ENCODE peak calls at places on chromosomes 12 and 14, in seven cellular contexts. I is CD8-positive, alpha-beta T cell; N is body of pancreas; Z is HCT116; T is OCI-LY7; O is mesothelial cell of epicardium; G is astrocyte of the spinal cord. C is an unnamed sample.

GRCh38 chr12:87870061-87870460 is 159.1 kb downstream of the C12orf50 start:
- DNase-seq in G (no peak), T (no peak), I (no peak), N (no peak), O (no peak), Z (no peak), C (no peak)

GRCh38 chr14:55336691-55337090 is 65.5 kb downstream of the FBXO34 start:
- DNase-seq in O (no peak), T (no peak), I (no peak), G (no peak), N (no peak), Z (no peak), C (no peak)

GRCh38 chr14:59918824-59919581 is 941 bp upstream of the LRRC9 start:
- DNase-seq in Z (peak), O (peak), N (no peak), G (peak), I (no peak), T (peak), C (no peak)

GRCh38 chr14:37202265-37202664 is 4.5 kb downstream of the MIPOL1 start:
- DNase-seq in O (no peak), Z (no peak), T (no peak), N (no peak), I (no peak), G (peak), C (no peak)

GRCh38 chr12:51240971-51241370 is 2.3 kb downstream of the DAZAP2 start:
- DNase-seq in T (no peak), Z (no peak), I (no peak), O (no peak), N (no peak), G (no peak), C (no peak)

GRCh38 chr12:130223767-130224244 is 61.5 kb downstream of the FZD10 start:
- DNase-seq in T (no peak), I (no peak), G (no peak), O (no peak), N (no peak), Z (no peak), C (no peak)

GRCh38 chr14:90560529-90560928 is 163.7 kb downstream of the CALM1 start:
- DNase-seq in N (no peak), I (no peak), O (no peak), G (no peak), Z (no peak), T (no peak), C (no peak)

GRCh38 chr12:42332301-42332894 is 6.4 kb downstream of the PPHLN1 start:
- DNase-seq in G (peak), O (no peak), T (peak), I (no peak), Z (peak), N (peak), C (no peak)

GRCh38 chr12:98646165-98646764 is 1.2 kb downstream of the APAF1 start:
- DNase-seq in I (no peak), O (no peak), Z (peak), N (no peak), G (peak), T (peak), C (no peak)

GRCh38 chr14:86654558-86655184 is 1124.7 kb downstream of the FLRT2 start:
- DNase-seq in I (peak), T (peak), N (peak), G (peak), Z (peak), O (peak), C (peak)

GRCh38 chr12:3225154-3225795 is 148.1 kb downstream of the TSPAN9 start:
- DNase-seq in G (peak), O (no peak), Z (no peak), T (no peak), N (no peak), I (no peak), C (no peak)

GRCh38 chr14:52711666-52712065 is 4.7 kb downstream of the PSMC6 start:
- DNase-seq in I (no peak), N (no peak), T (no peak), G (no peak), O (no peak), Z (no peak), C (no peak)

GRCh38 chr12:5787828-5788227 is 157.2 kb downstream of the ANO2 start:
- DNase-seq in G (no peak), N (no peak), T (no peak), O (no peak), Z (no peak), I (no peak), C (no peak)

GRCh38 chr12:13198921-13199320 is 2.4 kb downstream of the EMP1 start:
- DNase-seq in N (no peak), I (no peak), T (no peak), G (peak), Z (no peak), O (no peak), C (no peak)

GRCh38 chr12:5318874-5319273 is 113.0 kb upstream of the NTF3 start:
- DNase-seq in Z (peak), T (no peak), I (no peak), N (no peak), G (peak), O (no peak), C (no peak)

GRCh38 chr12:47437570-47437969 is 268.3 kb downstream of the RPAP3 start:
- DNase-seq in N (no peak), O (no peak), I (no peak), T (no peak), Z (no peak), G (no peak), C (no peak)

GRCh38 chr12:32107376-32108267 is 975 bp downstream of the BICD1 start:
- DNase-seq in N (no peak), T (peak), O (peak), Z (peak), I (no peak), G (peak), C (peak)

GRCh38 chr12:64400041-64400440 is 4.2 kb upstream of the XPOT start:
- DNase-seq in O (no peak), I (no peak), Z (no peak), G (peak), T (no peak), N (no peak), C (no peak)

GRCh38 chr12:57611810-57612710 is 825 bp downstream of the ARHGEF25 start:
- DNase-seq in G (no peak), Z (no peak), O (no peak), N (no peak), I (no peak), T (no peak), C (no peak)

GRCh38 chr12:74846116-74846515 is 308.5 kb downstream of the ATXN7L3B start:
- DNase-seq in Z (no peak), I (no peak), O (no peak), N (no peak), G (no peak), T (no peak), C (no peak)

GRCh38 chr12:27822076-27822712 is 42.2 kb upstream of the MANSC4 start:
- DNase-seq in I (peak), O (no peak), N (no peak), G (peak), Z (peak), T (peak), C (no peak)

GRCh38 chr14:60642270-60642789 is 6.9 kb downstream of the SIX1 start:
- DNase-seq in I (no peak), O (peak), N (no peak), G (no peak), T (no peak), Z (no peak), C (no peak)

GRCh38 chr12:130468186-130468585 is 130.5 kb downstream of the PIWIL1 start:
- DNase-seq in N (no peak), I (no peak), T (no peak), Z (no peak), O (no peak), G (no peak), C (no peak)

GRCh38 chr14:90597961-90598360 is 201.1 kb downstream of the CALM1 start:
- DNase-seq in G (no peak), N (no peak), I (no peak), O (no peak), Z (no peak), T (no peak), C (no peak)

GRCh38 chr12:75792687-75793086 is 238.9 kb downstream of the PHLDA1 start:
- DNase-seq in G (no peak), N (no peak), I (no peak), Z (no peak), T (no peak), O (no peak), C (no peak)

GRCh38 chr12:24778486-24779304 is 170.2 kb downstream of the BCAT1 start:
- DNase-seq in T (peak), O (no peak), I (no peak), N (no peak), Z (no peak), G (peak), C (no peak)

GRCh38 chr14:35391388-35391710 is 13.2 kb downstream of the NFKBIA start:
- DNase-seq in N (no peak), O (no peak), I (no peak), T (no peak), Z (no peak), G (no peak), C (no peak)

GRCh38 chr12:64737539-64737938 is 21.7 kb downstream of the GNS start:
- DNase-seq in I (no peak), T (peak), G (no peak), Z (peak), N (no peak), O (no peak), C (no peak)

GRCh38 chr12:98856897-98857540 is 211.9 kb downstream of the APAF1 start:
- DNase-seq in O (no peak), Z (no peak), N (no peak), I (no peak), G (peak), T (no peak), C (no peak)

GRCh38 chr12:94304566-94305061 is 155.1 kb downstream of the CEP83 start:
- DNase-seq in Z (no peak), G (peak), T (no peak), N (no peak), O (no peak), I (no peak), C (no peak)

GRCh38 chr12:92915365-92915764 is 13.7 kb downstream of the EEA1 start:
- DNase-seq in Z (no peak), N (no peak), I (no peak), G (no peak), O (no peak), T (no peak), C (no peak)

GRCh38 chr14:46140445-46140844 is 511.1 kb downstream of the RPL10L start:
- DNase-seq in G (no peak), T (no peak), O (no peak), N (no peak), I (no peak), Z (no peak), C (no peak)

GRCh38 chr14:24297190-24297964 is 2.2 kb downstream of the DHRS1 start:
- DNase-seq in Z (no peak), N (no peak), T (peak), I (no peak), O (no peak), G (no peak), C (no peak)

GRCh38 chr14:65282909-65283253 is 129.6 kb upstream of the FUT8 start:
- DNase-seq in I (no peak), N (no peak), Z (no peak), T (peak), G (no peak), O (no peak), C (no peak)

GRCh38 chr12:129819391-129819790 is 84.4 kb downstream of the TMEM132D start:
- DNase-seq in I (no peak), N (no peak), G (no peak), T (no peak), Z (no peak), O (no peak), C (no peak)

GRCh38 chr14:73789996-73790581 is 61.5 kb upstream of the PTGR2 start:
- DNase-seq in N (no peak), I (no peak), O (no peak), G (peak), Z (no peak), T (no peak), C (no peak)

GRCh38 chr12:52389313-52390207 is 4.1 kb upstream of the KRT84 start:
- DNase-seq in T (no peak), I (no peak), Z (no peak), G (no peak), O (no peak), N (no peak), C (no peak)

GRCh38 chr12:113860950-113861349 is 105.2 kb downstream of the RBM19 start:
- DNase-seq in T (no peak), G (peak), I (no peak), N (no peak), Z (no peak), O (no peak), C (no peak)

GRCh38 chr12:89906824-89907223 is 198.2 kb upstream of the ATP2B1 start:
- DNase-seq in N (no peak), I (no peak), G (no peak), O (no peak), T (no peak), Z (no peak), C (no peak)
- TF ChIP-seq CTCF in N (no peak), I (no peak), G (no peak), O (no peak), T (no peak), Z (no peak), C (no peak)

GRCh38 chr14:68690106-68690960 is 102.5 kb downstream of the ZFP36L1 start:
- DNase-seq in Z (no peak), I (no peak), G (no peak), O (no peak), N (no peak), T (no peak), C (no peak)

GRCh38 chr14:68687746-68688145 is 105.1 kb downstream of the ZFP36L1 start:
- DNase-seq in I (no peak), N (no peak), O (no peak), Z (peak), G (peak), T (no peak), C (no peak)

GRCh38 chr14:68689426-68689825 is 103.4 kb downstream of the ZFP36L1 start:
- DNase-seq in O (no peak), T (no peak), N (no peak), G (no peak), I (no peak), Z (no peak), C (no peak)

GRCh38 chr14:68686724-68687123 is 106.1 kb downstream of the ZFP36L1 start:
- DNase-seq in T (peak), G (no peak), I (no peak), N (no peak), O (no peak), Z (no peak), C (no peak)

GRCh38 chr14:68688872-68689371 is 103.9 kb downstream of the ZFP36L1 start:
- DNase-seq in O (no peak), Z (no peak), T (peak), I (no peak), N (no peak), G (peak), C (peak)
- TF ChIP-seq CTCF in O (no peak), Z (no peak), T (peak), I (no peak), N (no peak), G (peak), C (no peak)

GRCh38 chr12:59372971-59373370 is 222.9 kb upstream of the SLC16A7 start:
- DNase-seq in N (no peak), T (no peak), G (peak), O (no peak), I (no peak), Z (peak), C (no peak)
- TF ChIP-seq CTCF in N (peak), T (peak), G (peak), O (no peak), I (no peak), Z (peak), C (peak)

GRCh38 chr12:68899251-68899771 is 33.7 kb downstream of the CPM start:
- DNase-seq in Z (peak), I (no peak), G (peak), T (no peak), O (no peak), N (peak), C (no peak)
- TF ChIP-seq CTCF in Z (peak), I (no peak), G (peak), T (no peak), O (no peak), N (peak), C (no peak)

DNA sequence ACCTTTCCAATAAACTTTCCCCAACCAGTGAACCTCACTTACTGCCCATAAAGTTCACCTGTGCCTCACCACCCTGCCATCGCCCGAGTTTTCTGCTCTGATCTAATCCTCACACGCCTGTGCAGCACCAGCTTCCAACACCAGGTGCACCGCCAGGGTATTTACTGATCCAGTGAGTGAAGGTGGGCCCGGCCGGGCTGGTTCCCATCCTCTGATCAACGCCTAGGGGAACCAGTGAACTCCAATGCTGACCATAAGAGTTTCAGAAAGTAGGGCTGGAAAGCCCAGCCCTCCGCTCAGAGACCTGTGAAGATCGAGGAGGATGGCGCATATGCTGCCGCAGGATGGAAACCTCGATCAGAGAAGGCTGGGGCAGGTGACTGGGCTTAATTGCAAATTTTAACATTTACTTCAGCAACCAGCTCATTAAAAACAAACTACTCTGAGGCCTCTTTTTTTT is 685 bp upstream of the MYL6B start:
- DNase-seq in Z (peak), I (peak), G (no peak), T (peak), N (peak), O (peak), C (no peak)
- TF ChIP-seq CTCF in Z (peak), I (peak), G (peak), T (peak), N (peak), O (peak), C (peak)

GRCh38 chr14:76015668-76016067 is 30.1 kb downstream of the IFT43 start:
- DNase-seq in Z (no peak), G (no peak), I (no peak), T (peak), N (no peak), O (no peak), C (no peak)

GRCh38 chr14:76007852-76008251 is 22.3 kb downstream of the IFT43 start:
- DNase-seq in Z (no peak), T (no peak), G (no peak), N (no peak), I (no peak), O (no peak), C (no peak)

GRCh38 chr14:76006253-76006652 is 20.7 kb downstream of the IFT43 start:
- DNase-seq in Z (no peak), T (no peak), O (no peak), G (no peak), I (no peak), N (no peak), C (no peak)

GRCh38 chr14:76015191-76015590 is 29.6 kb downstream of the IFT43 start:
- DNase-seq in O (no peak), N (no peak), T (no peak), G (no peak), I (no peak), Z (no peak), C (no peak)

DNA sequence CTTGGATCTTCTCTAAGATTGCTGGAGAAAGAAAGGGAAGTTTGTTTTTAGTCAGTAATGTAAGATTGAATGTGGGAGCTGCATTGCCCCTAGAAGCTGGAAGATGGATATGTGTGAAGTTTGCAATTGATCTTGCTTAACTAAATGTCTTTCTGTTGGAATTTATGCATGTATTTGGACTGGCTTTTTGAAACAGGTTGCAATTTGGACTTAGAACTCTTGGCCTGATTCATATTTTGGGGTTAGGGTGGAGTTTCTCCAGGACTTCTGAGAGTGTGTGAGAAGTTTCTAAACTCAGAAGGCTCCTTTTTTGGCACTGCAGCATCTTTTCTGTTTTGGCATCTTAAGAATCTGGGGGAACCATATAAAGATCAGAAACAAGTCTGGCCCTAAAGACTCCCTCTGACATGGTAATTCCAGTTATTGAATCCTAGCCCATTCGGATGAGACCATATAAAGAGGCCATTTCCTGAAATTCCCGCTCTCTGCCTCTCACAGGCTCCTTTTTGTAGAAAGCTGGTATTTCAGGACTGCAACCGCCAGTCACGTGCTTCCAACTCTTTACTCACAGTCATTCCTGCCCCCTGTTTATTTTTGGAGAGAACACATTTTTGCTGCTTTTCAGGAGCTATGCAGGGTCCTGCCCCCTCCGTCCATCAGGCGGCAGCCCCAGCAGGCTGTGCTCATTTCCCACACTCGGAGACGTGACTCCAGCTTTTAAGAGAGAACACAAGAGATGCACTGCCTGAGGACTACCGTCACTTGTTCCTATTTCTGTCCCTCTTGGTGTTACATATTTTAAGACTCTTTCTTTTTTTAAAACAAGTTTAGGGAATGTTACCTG is 26.6 kb downstream of the IFT43 start:
- DNase-seq in T (no peak), N (no peak), O (no peak), G (peak), Z (no peak), I (no peak), C (no peak)
- TF ChIP-seq CTCF in T (no peak), N (no peak), O (no peak), G (no peak), Z (no peak), I (no peak), C (no peak)

GRCh38 chr14:99273025-99273723 is 1.2 kb upstream of the BCL11B start:
- DNase-seq in N (no peak), O (peak), T (no peak), Z (no peak), I (no peak), G (no peak), C (peak)

GRCh38 chr14:99270491-99271287 is 1.3 kb downstream of the BCL11B start:
- DNase-seq in G (no peak), I (no peak), N (no peak), O (peak), Z (no peak), T (no peak), C (peak)

GRCh38 chr14:99271288-99271941 is 582 bp downstream of the BCL11B start:
- DNase-seq in T (no peak), O (no peak), N (no peak), Z (no peak), I (no peak), G (no peak), C (no peak)

GRCh38 chr14:99272669-99273024 is 650 bp upstream of the BCL11B start:
- DNase-seq in N (no peak), T (no peak), O (no peak), I (no peak), Z (no peak), G (no peak), C (no peak)

DNA sequence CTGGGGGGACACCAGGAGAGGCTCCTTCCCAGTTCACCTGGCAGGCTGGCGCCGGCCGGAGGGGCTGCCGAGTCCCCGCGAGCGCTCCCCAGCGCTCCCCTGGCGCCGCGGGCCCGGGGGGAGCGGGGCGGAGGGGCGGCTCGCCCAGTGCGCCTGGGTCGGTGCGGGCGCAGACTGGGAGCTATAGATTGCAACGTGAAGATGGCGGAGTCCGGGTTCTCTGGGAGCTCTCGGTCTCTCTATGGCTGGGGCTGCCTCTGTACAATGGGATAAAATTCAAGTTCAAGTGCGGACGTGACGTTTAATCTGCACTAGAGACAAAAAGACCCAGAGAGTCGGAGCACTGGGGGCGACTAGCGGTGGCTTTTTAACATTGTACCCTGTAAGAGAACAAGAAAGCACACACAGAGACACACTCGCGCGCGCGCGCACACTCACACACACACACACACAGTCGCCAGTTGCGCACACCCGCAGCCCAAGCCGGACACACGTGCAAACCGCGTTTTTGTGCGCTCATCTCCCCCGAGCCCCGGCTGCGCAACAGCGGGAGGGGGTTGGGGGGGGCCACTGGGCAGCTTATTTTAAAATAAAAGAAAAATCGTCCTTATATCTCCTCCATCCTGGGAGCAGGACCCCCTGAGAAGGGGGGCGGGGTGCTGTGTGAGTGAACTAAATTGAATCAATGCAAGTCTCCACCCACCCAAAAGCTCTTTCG is at the start of gene BCL11B:
- DNase-seq in N (peak), I (peak), O (peak), T (peak), G (peak), Z (peak), C (peak)
- TF ChIP-seq CTCF in N (peak), I (peak), O (peak), T (peak), G (peak), Z (peak), C (peak)